ENCODE peak calls at places on chromosomes 16 and 17, in four cellular contexts. B is Panc1, A is PC-9, Z is pancreas. M is an unnamed sample. For H3K36me3, the result is how much of the 10 kb centered on the place peaks cover.

GRCh38 chr16:66677836-66678235 is 18.7 kb downstream of the CMTM4 start:
- DNase-seq in B (no peak), Z (no peak), A (no peak), M (no peak)

GRCh38 chr16:85924675-85925074 is 25.7 kb downstream of the IRF8 start:
- DNase-seq in B (no peak), A (no peak), Z (no peak), M (no peak)

GRCh38 chr17:32513579-32513978 is 26.8 kb downstream of the CDK5R1 start:
- DNase-seq in A (no peak), B (no peak), Z (no peak), M (no peak)

GRCh38 chr17:20083460-20083859 is 74.3 kb downstream of the SPECC1 start:
- DNase-seq in A (no peak), Z (no peak), B (no peak), M (no peak)

GRCh38 chr17:63364387-63364786 is 81.7 kb downstream of the CYB561 start:
- DNase-seq in A (no peak), B (no peak), Z (no peak), M (peak)

GRCh38 chr16:58678716-58679115 is 5.9 kb downstream of the SLC38A7 start:
- DNase-seq in B (no peak), Z (no peak), A (peak), M (peak)

GRCh38 chr17:6305613-6306360 is 129.1 kb downstream of the AIPL1 start:
- DNase-seq in A (no peak), Z (no peak), B (no peak), M (no peak)

GRCh38 chr17:56262854-56263253 is 109.6 kb downstream of the ANKFN1 start:
- DNase-seq in B (no peak), Z (no peak), A (peak), M (no peak)

GRCh38 chr16:85369741-85370528 is 243.2 kb upstream of the GSE1 start:
- DNase-seq in Z (peak), A (no peak), B (no peak), M (peak)

GRCh38 chr16:67199808-67200198 is 872 bp downstream of the ELMO3 start:
- DNase-seq in B (no peak), A (no peak), Z (no peak), M (no peak)

GRCh38 chr16:12906765-12907516 is 5.5 kb downstream of the SHISA9 start:
- DNase-seq in B (no peak), Z (no peak), A (no peak), M (no peak)

GRCh38 chr16:12903325-12904040 is 2.1 kb downstream of the SHISA9 start:
- DNase-seq in A (no peak), Z (no peak), B (no peak), M (peak)

GRCh38 chr16:12904041-12904671 is 2.8 kb downstream of the SHISA9 start:
- DNase-seq in Z (no peak), A (no peak), B (no peak), M (no peak)

GRCh38 chr16:12906271-12906670 is 4.9 kb downstream of the SHISA9 start:
- DNase-seq in Z (no peak), A (no peak), B (no peak), M (no peak)

GRCh38 chr16:12907670-12908233 is 6.4 kb downstream of the SHISA9 start:
- DNase-seq in A (no peak), B (no peak), Z (no peak), M (no peak)
- TF ChIP-seq CTCF in A (peak), B (no peak), Z (no peak), M (no peak)

GRCh38 chr17:4176803-4177472 is 33.9 kb downstream of the CYB5D2 start:
- DNase-seq in Z (peak), B (no peak), A (no peak), M (no peak)
- H3K36me3 ChIP-seq in Z (under half), B (under half), A (under half), M (under half)

GRCh38 chr16:5523794-5524193 is 426.2 kb upstream of the EEF2KMT start:
- DNase-seq in B (no peak), Z (no peak), A (no peak), M (no peak)
- H3K27ac ChIP-seq in B (no peak), Z (no peak), A (no peak), M (no peak)

GRCh38 chr17:49616086-49616485 is 40.4 kb downstream of the NXPH3 start:
- DNase-seq in B (no peak), Z (no peak), A (no peak), M (no peak)
- TF ChIP-seq CTCF in B (peak), Z (no peak), A (peak), M (peak)

GRCh38 chr17:74110467-74110866 is 93.0 kb upstream of the RPL38 start:
- DNase-seq in A (no peak), Z (no peak), B (no peak), M (peak)

GRCh38 chr17:74104921-74105320 is 98.6 kb upstream of the RPL38 start:
- DNase-seq in A (no peak), Z (no peak), B (no peak), M (no peak)

GRCh38 chr17:74113326-74113725 is 90.2 kb upstream of the RPL38 start:
- DNase-seq in Z (no peak), A (no peak), B (no peak), M (no peak)

GRCh38 chr17:74107107-74107506 is 96.4 kb upstream of the RPL38 start:
- DNase-seq in Z (no peak), A (no peak), B (no peak), M (no peak)

DNA sequence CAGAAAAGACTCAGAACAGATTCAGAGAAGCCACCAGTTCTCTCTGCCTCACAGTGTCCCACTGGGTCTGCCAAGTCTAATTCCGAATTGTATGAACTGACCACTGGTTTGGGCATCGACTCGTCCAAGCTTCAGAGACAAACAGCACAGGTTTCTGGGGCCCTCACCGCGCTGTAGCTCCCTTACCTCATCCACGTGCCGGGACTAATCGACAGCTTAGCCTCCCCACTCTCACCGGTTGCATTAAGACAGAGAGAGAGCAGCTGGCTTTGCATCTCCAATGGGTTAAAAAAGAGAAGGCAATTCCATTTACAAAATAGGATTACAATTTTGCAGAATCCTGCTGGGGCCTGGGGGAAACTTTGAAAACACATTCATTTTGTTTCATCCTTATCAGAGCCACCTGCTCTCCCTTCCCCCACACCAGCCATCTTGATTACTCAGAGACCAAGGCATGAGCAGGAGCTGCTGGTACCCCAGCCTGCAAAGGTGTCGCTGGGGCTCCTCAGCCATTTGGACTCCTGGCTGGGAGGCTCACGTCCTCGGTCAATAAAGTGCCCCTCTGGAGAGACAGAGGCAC is 95.3 kb upstream of the RPL38 start:
- DNase-seq in Z (no peak), B (no peak), A (no peak), M (no peak)
- H3K36me3 ChIP-seq in Z (under half), B (under half), A (under half), M (under half)

GRCh38 chr17:75869282-75870141 is 8.9 kb downstream of the TRIM47 start:
- DNase-seq in Z (no peak), B (no peak), A (no peak), M (no peak)
- H3K27ac ChIP-seq in Z (peak), B (peak), A (no peak), M (no peak)

DNA sequence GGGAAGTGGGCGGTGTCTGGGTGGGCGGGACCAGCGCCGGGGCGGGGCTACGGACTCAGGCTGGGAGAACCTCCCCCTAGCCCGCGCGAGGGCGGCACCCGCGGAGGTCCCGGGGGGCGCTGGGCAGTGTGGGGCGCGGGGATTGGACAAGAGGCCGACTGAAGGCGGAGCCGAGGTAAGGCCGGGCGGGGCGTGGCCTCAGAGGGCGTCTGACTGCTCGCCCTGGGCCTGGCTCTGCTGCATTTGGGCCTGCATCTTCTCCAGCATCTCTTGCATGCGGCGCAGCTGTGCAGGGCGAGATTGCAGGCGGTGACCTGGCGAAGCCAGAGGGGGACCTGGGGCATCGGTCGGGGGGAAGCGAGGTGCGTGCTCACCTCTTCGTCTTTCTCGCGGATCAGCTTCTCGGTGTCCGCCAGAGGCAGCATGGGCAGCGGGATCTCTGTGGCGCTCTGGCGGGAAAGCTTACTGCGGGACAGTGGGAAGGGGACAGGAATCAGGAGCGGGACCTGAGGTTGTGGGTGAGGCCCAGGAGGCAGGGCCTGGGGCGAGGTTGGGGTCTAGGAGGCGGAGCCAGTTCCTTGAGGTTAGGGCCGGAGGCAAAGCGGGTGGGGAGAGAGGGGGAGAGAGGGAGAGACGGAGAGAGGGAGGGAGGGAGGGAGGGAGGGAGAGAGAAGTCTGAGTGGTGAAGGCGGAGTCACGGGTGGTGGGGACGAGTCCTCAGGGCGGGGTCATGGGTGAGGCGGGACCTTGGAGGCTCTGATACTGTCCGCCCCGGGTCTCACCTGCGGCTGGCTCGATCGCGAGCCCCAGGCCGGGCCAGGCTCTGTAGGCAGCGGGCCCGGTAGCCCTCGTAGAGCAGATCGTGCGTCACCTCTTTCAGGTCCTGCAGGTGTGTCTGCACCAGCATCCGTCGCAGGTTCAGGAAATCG is 3.9 kb downstream of the SEPTIN1 start:
- DNase-seq in A (peak), B (no peak), Z (peak), M (peak)
- TF ChIP-seq CTCF in A (peak), B (no peak), Z (no peak), M (peak)

GRCh38 chr17:50388728-50389127 is 8.6 kb downstream of the LRRC59 start:
- DNase-seq in Z (no peak), A (no peak), B (no peak), M (no peak)
- H3K36me3 ChIP-seq in Z (under half), A (half or more), B (half or more), M (half or more)

GRCh38 chr17:59675231-59675630 is 32.0 kb downstream of the PTRH2 start:
- DNase-seq in A (no peak), Z (no peak), B (no peak), M (no peak)
- H3K27ac ChIP-seq in A (no peak), Z (no peak), B (no peak), M (no peak)